ENCODE peak calls at places on chromosomes 12 and 14, in eight cellular contexts. One of them, this sample, is unnamed.

GRCh38 chr12:48818831-48819590 is 715 bp downstream of the CACNB3 start:
- DNase-seq in AG04450: no peak
- DNase-seq in GM04504: no peak
- DNase-seq in stimulated activated naive CD4-positive, alpha-beta T cell: peak
- DNase-seq in cardiac muscle cell: peak
- DNase-seq in adipocyte: no peak
- DNase-seq in NCI-H748 treated with DMSO at 0.1 percent for 48 hours: no peak
- DNase-seq in T-helper 2 cell: no peak
- DNase-seq in this sample: no peak

GRCh38 chr12:112978163-112979081 is at the start of gene OAS2:
- DNase-seq in NCI-H748 treated with DMSO at 0.1 percent for 48 hours: no peak
- DNase-seq in cardiac muscle cell: peak
- DNase-seq in AG04450: no peak
- DNase-seq in adipocyte: peak
- DNase-seq in GM04504: peak
- DNase-seq in stimulated activated naive CD4-positive, alpha-beta T cell: peak
- DNase-seq in T-helper 2 cell: peak
- DNase-seq in this sample: peak

GRCh38 chr14:48792376-48793024 is 793.7 kb downstream of the RPS29 start:
- DNase-seq in stimulated activated naive CD4-positive, alpha-beta T cell: no peak
- DNase-seq in GM04504: no peak
- DNase-seq in AG04450: no peak
- DNase-seq in cardiac muscle cell: no peak
- DNase-seq in adipocyte: no peak
- DNase-seq in T-helper 2 cell: no peak
- DNase-seq in NCI-H748 treated with DMSO at 0.1 percent for 48 hours: no peak
- DNase-seq in this sample: no peak

GRCh38 chr12:40224439-40225291 is at the start of gene LRRK2:
- DNase-seq in T-helper 2 cell: no peak
- DNase-seq in AG04450: no peak
- DNase-seq in NCI-H748 treated with DMSO at 0.1 percent for 48 hours: no peak
- DNase-seq in GM04504: peak
- DNase-seq in adipocyte: peak
- DNase-seq in cardiac muscle cell: peak
- DNase-seq in stimulated activated naive CD4-positive, alpha-beta T cell: no peak
- DNase-seq in this sample: peak

GRCh38 chr14:72783741-72784140 is 110.2 kb downstream of the DPF3 start:
- DNase-seq in stimulated activated naive CD4-positive, alpha-beta T cell: no peak
- DNase-seq in adipocyte: no peak
- DNase-seq in AG04450: no peak
- DNase-seq in cardiac muscle cell: no peak
- DNase-seq in GM04504: no peak
- DNase-seq in NCI-H748 treated with DMSO at 0.1 percent for 48 hours: no peak
- DNase-seq in T-helper 2 cell: no peak
- DNase-seq in this sample: no peak

GRCh38 chr14:81350344-81351096 is 49.6 kb downstream of the STON2 start:
- DNase-seq in AG04450: no peak
- DNase-seq in adipocyte: no peak
- DNase-seq in stimulated activated naive CD4-positive, alpha-beta T cell: no peak
- DNase-seq in NCI-H748 treated with DMSO at 0.1 percent for 48 hours: no peak
- DNase-seq in cardiac muscle cell: no peak
- DNase-seq in GM04504: no peak
- DNase-seq in T-helper 2 cell: no peak
- DNase-seq in this sample: no peak

GRCh38 chr12:19397534-19397933 is 41.8 kb upstream of the AEBP2 start:
- DNase-seq in cardiac muscle cell: no peak
- DNase-seq in stimulated activated naive CD4-positive, alpha-beta T cell: no peak
- DNase-seq in adipocyte: no peak
- DNase-seq in AG04450: no peak
- DNase-seq in GM04504: no peak
- DNase-seq in NCI-H748 treated with DMSO at 0.1 percent for 48 hours: no peak
- DNase-seq in T-helper 2 cell: no peak
- DNase-seq in this sample: peak

GRCh38 chr12:103928736-103929050 is 1.5 kb upstream of the HSP90B1 start:
- DNase-seq in AG04450: no peak
- DNase-seq in GM04504: no peak
- DNase-seq in NCI-H748 treated with DMSO at 0.1 percent for 48 hours: no peak
- DNase-seq in adipocyte: no peak
- DNase-seq in stimulated activated naive CD4-positive, alpha-beta T cell: no peak
- DNase-seq in T-helper 2 cell: peak
- DNase-seq in cardiac muscle cell: no peak
- DNase-seq in this sample: no peak

GRCh38 chr12:31715283-31715825 is 13.5 kb downstream of the AMN1 start:
- DNase-seq in cardiac muscle cell: peak
- DNase-seq in AG04450: no peak
- DNase-seq in T-helper 2 cell: no peak
- DNase-seq in adipocyte: no peak
- DNase-seq in stimulated activated naive CD4-positive, alpha-beta T cell: no peak
- DNase-seq in NCI-H748 treated with DMSO at 0.1 percent for 48 hours: no peak
- DNase-seq in GM04504: no peak
- DNase-seq in this sample: no peak

GRCh38 chr14:91315844-91316267 is 71.4 kb upstream of the GPR68 start:
- DNase-seq in NCI-H748 treated with DMSO at 0.1 percent for 48 hours: no peak
- DNase-seq in adipocyte: no peak
- DNase-seq in stimulated activated naive CD4-positive, alpha-beta T cell: peak
- DNase-seq in T-helper 2 cell: peak
- DNase-seq in cardiac muscle cell: no peak
- DNase-seq in AG04450: no peak
- DNase-seq in GM04504: no peak
- DNase-seq in this sample: no peak

GRCh38 chr12:92121826-92122225 is 23.8 kb downstream of the BTG1 start:
- DNase-seq in T-helper 2 cell: no peak
- DNase-seq in adipocyte: no peak
- DNase-seq in AG04450: no peak
- DNase-seq in stimulated activated naive CD4-positive, alpha-beta T cell: no peak
- DNase-seq in GM04504: no peak
- DNase-seq in cardiac muscle cell: no peak
- DNase-seq in NCI-H748 treated with DMSO at 0.1 percent for 48 hours: no peak
- DNase-seq in this sample: no peak

GRCh38 chr12:188910-189621 is 24.9 kb downstream of the SLC6A12 start:
- DNase-seq in GM04504: no peak
- DNase-seq in cardiac muscle cell: peak
- DNase-seq in AG04450: peak
- DNase-seq in adipocyte: peak
- DNase-seq in T-helper 2 cell: no peak
- DNase-seq in NCI-H748 treated with DMSO at 0.1 percent for 48 hours: peak
- DNase-seq in stimulated activated naive CD4-positive, alpha-beta T cell: peak
- DNase-seq in this sample: peak

GRCh38 chr12:25276199-25276937 is 25.6 kb upstream of the KRAS start:
- DNase-seq in AG04450: peak
- DNase-seq in GM04504: peak
- DNase-seq in NCI-H748 treated with DMSO at 0.1 percent for 48 hours: peak
- DNase-seq in cardiac muscle cell: peak
- DNase-seq in adipocyte: peak
- DNase-seq in stimulated activated naive CD4-positive, alpha-beta T cell: no peak
- DNase-seq in T-helper 2 cell: no peak
- DNase-seq in this sample: peak

GRCh38 chr14:65303185-65303901 is 109.2 kb upstream of the FUT8 start:
- DNase-seq in adipocyte: no peak
- DNase-seq in stimulated activated naive CD4-positive, alpha-beta T cell: no peak
- DNase-seq in NCI-H748 treated with DMSO at 0.1 percent for 48 hours: no peak
- DNase-seq in cardiac muscle cell: peak
- DNase-seq in T-helper 2 cell: no peak
- DNase-seq in AG04450: no peak
- DNase-seq in GM04504: no peak
- DNase-seq in this sample: peak

GRCh38 chr14:99189201-99189801 is 82.7 kb downstream of the BCL11B start:
- DNase-seq in adipocyte: no peak
- DNase-seq in stimulated activated naive CD4-positive, alpha-beta T cell: peak
- DNase-seq in cardiac muscle cell: no peak
- DNase-seq in T-helper 2 cell: peak
- DNase-seq in GM04504: no peak
- DNase-seq in NCI-H748 treated with DMSO at 0.1 percent for 48 hours: no peak
- DNase-seq in AG04450: no peak
- DNase-seq in this sample: no peak

GRCh38 chr14:91945776-91946305 is 1.7 kb downstream of the FBLN5 start:
- DNase-seq in cardiac muscle cell: no peak
- DNase-seq in stimulated activated naive CD4-positive, alpha-beta T cell: no peak
- DNase-seq in NCI-H748 treated with DMSO at 0.1 percent for 48 hours: no peak
- DNase-seq in GM04504: no peak
- DNase-seq in adipocyte: peak
- DNase-seq in T-helper 2 cell: no peak
- DNase-seq in AG04450: no peak
- DNase-seq in this sample: peak

GRCh38 chr12:119715268-119715620 is 47.3 kb downstream of the PRKAB1 start:
- DNase-seq in adipocyte: peak
- DNase-seq in AG04450: no peak
- DNase-seq in stimulated activated naive CD4-positive, alpha-beta T cell: no peak
- DNase-seq in GM04504: no peak
- DNase-seq in cardiac muscle cell: peak
- DNase-seq in T-helper 2 cell: no peak
- DNase-seq in NCI-H748 treated with DMSO at 0.1 percent for 48 hours: no peak
- DNase-seq in this sample: peak

GRCh38 chr14:104601786-104602185 is 2.8 kb downstream of the TMEM179 start:
- DNase-seq in stimulated activated naive CD4-positive, alpha-beta T cell: no peak
- DNase-seq in NCI-H748 treated with DMSO at 0.1 percent for 48 hours: no peak
- DNase-seq in T-helper 2 cell: no peak
- DNase-seq in AG04450: no peak
- DNase-seq in adipocyte: no peak
- DNase-seq in cardiac muscle cell: peak
- DNase-seq in GM04504: peak
- DNase-seq in this sample: peak

GRCh38 chr12:120814903-120815429 is 89.2 kb downstream of the SPPL3 start:
- DNase-seq in GM04504: no peak
- DNase-seq in stimulated activated naive CD4-positive, alpha-beta T cell: no peak
- DNase-seq in cardiac muscle cell: no peak
- DNase-seq in NCI-H748 treated with DMSO at 0.1 percent for 48 hours: no peak
- DNase-seq in adipocyte: no peak
- DNase-seq in AG04450: no peak
- DNase-seq in T-helper 2 cell: no peak
- DNase-seq in this sample: no peak

GRCh38 chr14:34993444-34993843 is 10.7 kb downstream of the SRP54 start:
- DNase-seq in stimulated activated naive CD4-positive, alpha-beta T cell: no peak
- DNase-seq in cardiac muscle cell: no peak
- DNase-seq in adipocyte: no peak
- DNase-seq in T-helper 2 cell: no peak
- DNase-seq in AG04450: no peak
- DNase-seq in GM04504: no peak
- DNase-seq in NCI-H748 treated with DMSO at 0.1 percent for 48 hours: no peak
- DNase-seq in this sample: no peak

GRCh38 chr12:2375871-2376270 is 323.1 kb downstream of the CACNA1C start:
- DNase-seq in cardiac muscle cell: no peak
- DNase-seq in AG04450: no peak
- DNase-seq in NCI-H748 treated with DMSO at 0.1 percent for 48 hours: no peak
- DNase-seq in GM04504: no peak
- DNase-seq in T-helper 2 cell: no peak
- DNase-seq in stimulated activated naive CD4-positive, alpha-beta T cell: no peak
- DNase-seq in adipocyte: no peak
- DNase-seq in this sample: no peak

GRCh38 chr12:53974084-53975018 is at the start of gene HOTAIR:
- DNase-seq in adipocyte: no peak
- DNase-seq in T-helper 2 cell: no peak
- DNase-seq in NCI-H748 treated with DMSO at 0.1 percent for 48 hours: no peak
- DNase-seq in GM04504: no peak
- DNase-seq in stimulated activated naive CD4-positive, alpha-beta T cell: peak
- DNase-seq in AG04450: no peak
- DNase-seq in cardiac muscle cell: no peak
- DNase-seq in this sample: peak

GRCh38 chr12:23128462-23128861 is 503.5 kb downstream of the ETNK1 start:
- DNase-seq in GM04504: no peak
- DNase-seq in stimulated activated naive CD4-positive, alpha-beta T cell: no peak
- DNase-seq in T-helper 2 cell: no peak
- DNase-seq in NCI-H748 treated with DMSO at 0.1 percent for 48 hours: no peak
- DNase-seq in adipocyte: no peak
- DNase-seq in cardiac muscle cell: no peak
- DNase-seq in AG04450: no peak
- DNase-seq in this sample: no peak

GRCh38 chr14:38238881-38239280 is 17.0 kb downstream of the CLEC14A start:
- DNase-seq in AG04450: no peak
- DNase-seq in T-helper 2 cell: no peak
- DNase-seq in stimulated activated naive CD4-positive, alpha-beta T cell: no peak
- DNase-seq in GM04504: no peak
- DNase-seq in cardiac muscle cell: no peak
- DNase-seq in NCI-H748 treated with DMSO at 0.1 percent for 48 hours: no peak
- DNase-seq in adipocyte: peak
- DNase-seq in this sample: peak

GRCh38 chr12:101823039-101823438 is 7.7 kb downstream of the GNPTAB start:
- DNase-seq in NCI-H748 treated with DMSO at 0.1 percent for 48 hours: no peak
- DNase-seq in adipocyte: no peak
- DNase-seq in AG04450: no peak
- DNase-seq in stimulated activated naive CD4-positive, alpha-beta T cell: no peak
- DNase-seq in cardiac muscle cell: no peak
- DNase-seq in GM04504: no peak
- DNase-seq in T-helper 2 cell: no peak
- DNase-seq in this sample: no peak

GRCh38 chr12:8667280-8667679 is 4.7 kb upstream of the MFAP5 start:
- DNase-seq in T-helper 2 cell: no peak
- DNase-seq in adipocyte: no peak
- DNase-seq in NCI-H748 treated with DMSO at 0.1 percent for 48 hours: no peak
- DNase-seq in cardiac muscle cell: no peak
- DNase-seq in AG04450: no peak
- DNase-seq in GM04504: no peak
- DNase-seq in stimulated activated naive CD4-positive, alpha-beta T cell: no peak
- DNase-seq in this sample: no peak

GRCh38 chr12:11622774-11623375 is 26.6 kb upstream of the ETV6 start:
- DNase-seq in GM04504: no peak
- DNase-seq in cardiac muscle cell: peak
- DNase-seq in stimulated activated naive CD4-positive, alpha-beta T cell: no peak
- DNase-seq in T-helper 2 cell: no peak
- DNase-seq in AG04450: no peak
- DNase-seq in NCI-H748 treated with DMSO at 0.1 percent for 48 hours: no peak
- DNase-seq in adipocyte: peak
- DNase-seq in this sample: no peak

GRCh38 chr12:83102499-83102898 is 415.8 kb downstream of the TMTC2 start:
- DNase-seq in NCI-H748 treated with DMSO at 0.1 percent for 48 hours: no peak
- DNase-seq in cardiac muscle cell: peak
- DNase-seq in T-helper 2 cell: no peak
- DNase-seq in AG04450: no peak
- DNase-seq in GM04504: no peak
- DNase-seq in adipocyte: peak
- DNase-seq in stimulated activated naive CD4-positive, alpha-beta T cell: no peak
- DNase-seq in this sample: peak

GRCh38 chr12:111074965-111075364 is 154.6 kb upstream of the MYL2 start:
- DNase-seq in AG04450: no peak
- DNase-seq in stimulated activated naive CD4-positive, alpha-beta T cell: no peak
- DNase-seq in cardiac muscle cell: no peak
- DNase-seq in NCI-H748 treated with DMSO at 0.1 percent for 48 hours: no peak
- DNase-seq in T-helper 2 cell: no peak
- DNase-seq in adipocyte: no peak
- DNase-seq in GM04504: no peak
- DNase-seq in this sample: no peak

GRCh38 chr12:1115471-1116242 is 124.6 kb downstream of the ERC1 start:
- DNase-seq in stimulated activated naive CD4-positive, alpha-beta T cell: no peak
- DNase-seq in AG04450: peak
- DNase-seq in adipocyte: peak
- DNase-seq in T-helper 2 cell: no peak
- DNase-seq in cardiac muscle cell: peak
- DNase-seq in GM04504: peak
- DNase-seq in NCI-H748 treated with DMSO at 0.1 percent for 48 hours: no peak
- DNase-seq in this sample: peak

GRCh38 chr12:59036973-59037807 is 116.9 kb upstream of the LRIG3 start:
- DNase-seq in T-helper 2 cell: no peak
- DNase-seq in NCI-H748 treated with DMSO at 0.1 percent for 48 hours: no peak
- DNase-seq in cardiac muscle cell: peak
- DNase-seq in GM04504: no peak
- DNase-seq in adipocyte: no peak
- DNase-seq in AG04450: no peak
- DNase-seq in stimulated activated naive CD4-positive, alpha-beta T cell: no peak
- DNase-seq in this sample: peak

GRCh38 chr12:54384591-54385041 is at the start of gene ZNF385A:
- DNase-seq in AG04450: no peak
- DNase-seq in stimulated activated naive CD4-positive, alpha-beta T cell: no peak
- DNase-seq in T-helper 2 cell: no peak
- DNase-seq in GM04504: no peak
- DNase-seq in cardiac muscle cell: no peak
- DNase-seq in adipocyte: no peak
- DNase-seq in NCI-H748 treated with DMSO at 0.1 percent for 48 hours: no peak
- DNase-seq in this sample: no peak

GRCh38 chr12:91819132-91819447 is 326.6 kb downstream of the BTG1 start:
- DNase-seq in stimulated activated naive CD4-positive, alpha-beta T cell: no peak
- DNase-seq in cardiac muscle cell: no peak
- DNase-seq in GM04504: peak
- DNase-seq in AG04450: no peak
- DNase-seq in T-helper 2 cell: no peak
- DNase-seq in NCI-H748 treated with DMSO at 0.1 percent for 48 hours: no peak
- DNase-seq in adipocyte: peak
- DNase-seq in this sample: no peak